ENCODE peak calls at places on chromosomes 12 and 14, in ten cellular contexts. O is A549; H is mesendoderm; I is RWPE1; R is substantia nigra; P is Karpas-422; Y is trophoblast cell; E is heart left ventricle; V is CD8-positive, alpha-beta memory T cell; C is mammary epithelial cell. X is an unnamed sample.

GRCh38 chr14:58839233-58839632 is 201.5 kb downstream of the DACT1 start:
- DNase-seq in O (no peak), H (no peak), I (no peak), R (no peak), P (no peak), Y (no peak), E (no peak), V (no peak), C (no peak), X (no peak)

GRCh38 chr12:105226219-105226618 is 9.8 kb downstream of the APPL2 start:
- DNase-seq in O (no peak), H (peak), I (no peak), R (peak), P (no peak), Y (no peak), E (peak), V (no peak), C (no peak), X (peak)

GRCh38 chr12:4164591-4165558 is 108.7 kb upstream of the CCND2 start:
- DNase-seq in O (no peak), H (peak), I (no peak), R (no peak), P (no peak), Y (no peak), E (peak), V (peak), C (peak), X (peak)

GRCh38 chr12:118302053-118302452 is 70.7 kb downstream of the TAOK3 start:
- DNase-seq in O (no peak), H (no peak), I (peak), R (no peak), P (no peak), Y (peak), E (no peak), V (no peak), C (peak), X (no peak)

GRCh38 chr14:67589212-67589770 is 10.8 kb downstream of the PIGH start:
- DNase-seq in O (no peak), H (no peak), I (no peak), R (no peak), P (no peak), Y (no peak), E (no peak), V (no peak), C (no peak), X (no peak)

GRCh38 chr14:58752782-58753181 is 115.0 kb downstream of the DACT1 start:
- DNase-seq in O (peak), H (no peak), I (peak), R (peak), P (no peak), Y (peak), E (peak), V (no peak), C (peak), X (peak)

GRCh38 chr14:99755629-99756603 is 37.3 kb upstream of the EML1 start:
- DNase-seq in O (peak), H (no peak), I (peak), R (peak), P (no peak), Y (no peak), E (peak), V (peak), C (peak), X (peak)

GRCh38 chr12:96368687-96369086 is 31.6 kb downstream of the CDK17 start:
- DNase-seq in O (no peak), H (no peak), I (no peak), R (no peak), P (no peak), Y (no peak), E (no peak), V (no peak), C (no peak), X (no peak)

GRCh38 chr12:26100966-26101744 is 23.7 kb downstream of the BHLHE41 start:
- DNase-seq in O (no peak), H (no peak), I (no peak), R (no peak), P (no peak), Y (peak), E (no peak), V (no peak), C (peak), X (no peak)

GRCh38 chr12:29167410-29167809 is 18.3 kb downstream of the FAR2 start:
- DNase-seq in O (no peak), H (no peak), I (no peak), R (no peak), P (no peak), Y (no peak), E (no peak), V (no peak), C (no peak), X (no peak)

GRCh38 chr12:29168000-29168399 is 18.9 kb downstream of the FAR2 start:
- DNase-seq in O (no peak), H (no peak), I (no peak), R (no peak), P (no peak), Y (no peak), E (no peak), V (no peak), C (no peak), X (no peak)

GRCh38 chr12:29160230-29160629 is 11.2 kb downstream of the FAR2 start:
- DNase-seq in O (no peak), H (no peak), I (no peak), R (no peak), P (no peak), Y (no peak), E (no peak), V (no peak), C (no peak), X (no peak)

GRCh38 chr12:29163146-29163545 is 14.1 kb downstream of the FAR2 start:
- DNase-seq in O (no peak), H (no peak), I (no peak), R (no peak), P (no peak), Y (no peak), E (no peak), V (no peak), C (no peak), X (no peak)

GRCh38 chr12:29164477-29165163 is 15.5 kb downstream of the FAR2 start:
- DNase-seq in O (no peak), H (peak), I (peak), R (no peak), P (no peak), Y (no peak), E (no peak), V (no peak), C (peak), X (no peak)
- H3K27ac ChIP-seq in O (no peak), H (no peak), I (no peak), R (no peak), P (no peak), Y (no peak), E (peak), V (peak), C (peak), X (peak)

DNA sequence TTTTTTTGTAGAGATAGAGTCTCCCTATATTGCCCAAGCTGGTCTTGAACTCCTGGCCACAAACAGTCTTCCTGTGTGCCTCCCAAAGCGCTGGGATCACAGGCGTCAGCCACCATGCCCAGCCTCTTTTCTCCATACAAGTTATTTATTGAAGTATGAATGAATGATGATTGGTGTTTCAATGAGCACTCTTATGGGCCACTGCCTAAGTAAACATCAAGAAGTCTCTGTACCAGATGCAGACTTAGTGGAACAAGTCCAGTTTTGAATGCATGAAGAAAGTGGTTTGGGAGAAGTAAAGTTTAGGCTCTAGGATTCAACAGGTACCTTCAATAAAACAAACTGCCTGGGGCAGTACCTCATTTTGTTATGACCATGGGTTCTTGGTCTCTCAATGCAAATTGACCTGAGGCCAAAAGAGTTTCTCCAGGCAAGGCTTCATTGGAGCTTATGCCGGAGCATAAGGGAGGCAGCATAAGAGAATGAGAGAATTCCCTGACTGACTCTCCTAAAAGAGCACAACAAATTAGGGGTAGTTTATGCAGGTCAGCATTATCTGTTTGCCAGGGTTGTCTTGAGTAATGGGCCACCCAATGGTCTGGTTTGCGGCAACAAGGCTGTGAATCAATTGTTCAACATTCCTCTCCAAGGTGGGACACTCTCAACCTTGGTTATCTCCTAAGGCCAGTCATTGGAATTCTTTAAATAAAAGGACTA is 1.1 kb upstream of the GMFB start:
- DNase-seq in O (no peak), H (peak), I (no peak), R (no peak), P (no peak), Y (peak), E (no peak), V (no peak), C (no peak), X (no peak)
- H3K27ac ChIP-seq in O (peak), H (peak), I (peak), R (no peak), P (peak), Y (peak), E (peak), V (peak), C (peak), X (peak)

GRCh38 chr12:50922820-50923219 is 29.5 kb upstream of the HIGD1C start:
- DNase-seq in O (no peak), H (peak), I (no peak), R (no peak), P (no peak), Y (no peak), E (no peak), V (no peak), C (no peak), X (no peak)

GRCh38 chr12:50925342-50925651 is 27.0 kb upstream of the HIGD1C start:
- DNase-seq in O (no peak), H (no peak), I (no peak), R (no peak), P (peak), Y (no peak), E (peak), V (no peak), C (no peak), X (no peak)

GRCh38 chr12:50924439-50925341 is 27.7 kb upstream of the HIGD1C start:
- DNase-seq in O (peak), H (peak), I (peak), R (peak), P (peak), Y (no peak), E (peak), V (peak), C (peak), X (peak)

GRCh38 chr12:50924131-50924438 is 28.3 kb upstream of the HIGD1C start:
- DNase-seq in O (no peak), H (no peak), I (no peak), R (no peak), P (no peak), Y (no peak), E (no peak), V (no peak), C (no peak), X (no peak)

GRCh38 chr12:50923361-50924130 is 28.8 kb upstream of the HIGD1C start:
- DNase-seq in O (no peak), H (no peak), I (no peak), R (no peak), P (peak), Y (no peak), E (no peak), V (no peak), C (no peak), X (no peak)
- H3K27ac ChIP-seq in O (no peak), H (no peak), I (peak), R (peak), P (peak), Y (peak), E (peak), V (peak), C (peak), X (peak)

GRCh38 chr12:5720405-5721045 is 224.5 kb downstream of the ANO2 start:
- DNase-seq in O (no peak), H (no peak), I (no peak), R (no peak), P (no peak), Y (no peak), E (no peak), V (no peak), C (no peak), X (no peak)

GRCh38 chr12:5716221-5716620 is 228.8 kb downstream of the ANO2 start:
- DNase-seq in O (no peak), H (no peak), I (no peak), R (no peak), P (no peak), Y (no peak), E (peak), V (no peak), C (no peak), X (no peak)

GRCh38 chr12:5716991-5717390 is 228.1 kb downstream of the ANO2 start:
- DNase-seq in O (no peak), H (no peak), I (no peak), R (no peak), P (no peak), Y (no peak), E (no peak), V (no peak), C (no peak), X (no peak)

GRCh38 chr12:5718073-5718472 is 227.0 kb downstream of the ANO2 start:
- DNase-seq in O (no peak), H (no peak), I (no peak), R (no peak), P (no peak), Y (no peak), E (no peak), V (no peak), C (no peak), X (no peak)

DNA sequence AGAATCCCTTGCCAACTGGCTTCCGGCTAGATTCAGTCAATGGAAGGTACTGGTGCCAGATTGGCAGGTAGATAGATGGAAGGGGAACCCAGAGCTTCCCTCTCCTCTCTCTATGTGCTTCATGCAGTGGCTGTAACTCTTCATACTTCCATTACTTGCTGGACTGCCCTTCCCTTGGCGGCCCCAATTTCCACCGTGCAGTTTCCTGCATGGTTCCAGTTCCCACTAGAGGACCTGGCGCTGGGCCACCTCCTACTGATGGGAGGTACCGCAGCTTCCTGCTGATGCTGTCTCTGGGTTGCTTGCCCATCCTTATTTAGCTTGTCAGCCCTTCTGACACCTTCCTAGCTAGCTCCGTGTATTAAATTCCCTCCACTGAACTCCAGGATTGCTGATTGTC is 226.4 kb downstream of the ANO2 start:
- DNase-seq in O (no peak), H (no peak), I (no peak), R (no peak), P (no peak), Y (no peak), E (peak), V (no peak), C (no peak), X (no peak)
- H3K27ac ChIP-seq in O (no peak), H (no peak), I (no peak), R (no peak), P (no peak), Y (no peak), E (no peak), V (no peak), C (no peak), X (no peak)

GRCh38 chr12:102462803-102463499 is 17.4 kb downstream of the IGF1 start:
- DNase-seq in O (no peak), H (no peak), I (no peak), R (no peak), P (no peak), Y (no peak), E (no peak), V (no peak), C (no peak), X (no peak)
- H3K27ac ChIP-seq in O (no peak), H (no peak), I (no peak), R (no peak), P (no peak), Y (no peak), E (no peak), V (no peak), C (no peak), X (no peak)

GRCh38 chr12:14156606-14157005 is 175.2 kb upstream of the GRIN2B start:
- DNase-seq in O (no peak), H (no peak), I (no peak), R (no peak), P (peak), Y (no peak), E (no peak), V (no peak), C (no peak), X (no peak)

GRCh38 chr12:14153803-14154202 is 172.4 kb upstream of the GRIN2B start:
- DNase-seq in O (no peak), H (no peak), I (no peak), R (no peak), P (peak), Y (no peak), E (no peak), V (no peak), C (no peak), X (no peak)

DNA sequence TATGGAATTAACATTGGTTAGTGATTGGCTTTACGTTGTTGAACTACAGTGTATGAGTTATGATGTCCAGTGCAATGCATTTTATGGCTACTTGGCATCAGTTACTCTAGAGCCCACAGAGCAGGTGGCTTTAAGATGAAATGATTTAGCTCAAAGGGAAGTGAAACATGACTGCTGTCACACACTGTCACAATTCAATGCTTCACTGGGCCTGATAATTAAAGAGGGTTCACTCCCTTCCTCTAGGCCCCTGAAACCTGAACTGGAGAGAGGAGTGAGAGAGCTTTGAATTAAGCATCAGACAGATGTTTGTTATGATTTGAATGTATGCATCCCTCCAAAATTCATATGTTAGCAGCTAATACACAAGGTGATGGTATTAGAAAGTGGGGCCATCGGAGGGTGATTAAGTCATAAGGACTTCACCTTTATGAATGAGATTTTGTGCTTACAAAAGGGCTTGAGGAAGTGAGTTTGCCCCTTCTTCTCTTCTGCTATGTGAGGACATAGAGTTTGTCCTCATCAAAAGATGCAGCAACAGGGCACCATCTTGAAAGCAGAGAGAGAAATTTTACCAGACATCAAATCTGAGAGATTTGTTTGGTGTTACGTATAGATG is 175.8 kb upstream of the GRIN2B start:
- DNase-seq in O (no peak), H (no peak), I (no peak), R (no peak), P (peak), Y (no peak), E (no peak), V (no peak), C (no peak), X (no peak)
- H3K27ac ChIP-seq in O (no peak), H (no peak), I (no peak), R (no peak), P (peak), Y (no peak), E (no peak), V (no peak), C (no peak), X (no peak)

DNA sequence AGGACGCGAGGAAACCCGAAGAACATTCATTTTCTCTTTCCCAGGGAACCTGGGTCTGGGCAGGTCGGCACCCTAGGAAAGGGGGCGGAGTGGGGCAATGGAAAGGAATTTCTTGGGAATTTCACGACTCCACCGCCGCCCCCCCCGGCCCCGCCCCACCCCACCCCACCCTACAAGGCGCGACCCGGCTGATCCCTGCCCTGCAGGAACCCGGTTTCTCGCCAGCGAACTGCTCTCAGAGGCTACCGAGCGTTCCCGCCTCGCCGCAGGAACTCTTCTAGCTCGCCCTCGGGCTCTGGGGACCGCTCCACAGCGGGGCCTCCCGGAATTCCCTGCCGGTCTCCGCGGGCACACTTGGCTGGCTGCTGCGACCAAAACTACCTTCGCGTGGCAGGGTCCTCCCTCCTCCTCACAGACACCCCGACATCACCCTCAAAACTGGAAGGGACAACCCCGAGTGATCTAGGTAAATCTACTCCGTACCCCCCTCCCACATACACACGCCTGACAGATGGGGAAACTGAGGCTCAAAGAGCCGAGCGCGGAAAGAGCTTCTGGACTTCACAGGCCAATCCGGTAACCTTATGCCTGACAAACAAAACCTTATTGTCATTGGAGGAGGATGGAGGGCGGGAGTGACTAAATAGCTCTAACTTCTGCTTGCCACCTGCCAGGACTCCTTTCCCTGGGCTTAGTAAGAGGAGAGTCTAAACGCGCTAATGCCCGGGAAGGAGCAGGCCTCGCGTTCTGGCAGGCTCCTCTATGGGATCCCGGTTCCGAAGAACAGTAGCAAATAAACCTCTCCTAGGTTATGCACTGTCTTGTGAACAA is 835 bp upstream of the ACTN1 start:
- DNase-seq in O (peak), H (peak), I (peak), R (no peak), P (no peak), Y (peak), E (peak), V (no peak), C (peak), X (peak)
- H3K27ac ChIP-seq in O (peak), H (peak), I (peak), R (no peak), P (no peak), Y (peak), E (peak), V (no peak), C (peak), X (peak)

GRCh38 chr14:93946104-93946503 is 19.0 kb downstream of the FAM181A start:
- DNase-seq in O (no peak), H (peak), I (no peak), R (no peak), P (no peak), Y (peak), E (no peak), V (no peak), C (no peak), X (no peak)

GRCh38 chr14:93943930-93944329 is 16.8 kb downstream of the FAM181A start:
- DNase-seq in O (no peak), H (no peak), I (no peak), R (no peak), P (no peak), Y (no peak), E (no peak), V (no peak), C (no peak), X (no peak)

GRCh38 chr14:93944348-93945069 is 17.4 kb downstream of the FAM181A start:
- DNase-seq in O (no peak), H (no peak), I (no peak), R (no peak), P (no peak), Y (no peak), E (peak), V (no peak), C (no peak), X (no peak)

GRCh38 chr14:93946506-93947170 is 19.5 kb downstream of the FAM181A start:
- DNase-seq in O (no peak), H (peak), I (peak), R (no peak), P (no peak), Y (peak), E (no peak), V (no peak), C (peak), X (no peak)

GRCh38 chr14:93945070-93945399 is 17.9 kb downstream of the FAM181A start:
- DNase-seq in O (no peak), H (no peak), I (no peak), R (no peak), P (no peak), Y (no peak), E (no peak), V (no peak), C (no peak), X (no peak)
- H3K27ac ChIP-seq in O (no peak), H (no peak), I (no peak), R (no peak), P (no peak), Y (no peak), E (peak), V (no peak), C (no peak), X (no peak)